ENCODE peak calls at places on chromosomes 3 and 15, in ten cellular contexts. V is CD4-positive, alpha-beta T cell; Y is tibial artery; L is progenitor cell of endocrine pancreas; Z is upper lobe of left lung; X is GM12865; U is stomach; E is GM13976; P is left ventricle myocardium inferior; Q is BJ. H is an unnamed sample.

GRCh38 chr3:98732239-98733054 is 30.7 kb upstream of the ST3GAL6 start:
- DNase-seq in V (no peak), Y (peak; percentile 72), L (peak; percentile 52), Z (peak; percentile 91), X (peak; percentile 75), U (peak; percentile 61), E (peak; percentile 72), P (peak; percentile 61), Q (no peak), H (peak; percentile 64)

GRCh38 chr3:88542916-88543315 is 393.2 kb downstream of the C3orf38 start:
- DNase-seq in V (no peak), Y (no peak), L (no peak), Z (no peak), X (no peak), U (no peak), E (no peak), P (no peak), Q (no peak), H (no peak)

GRCh38 chr15:47887181-47887580 is 169.9 kb downstream of the SEMA6D start:
- DNase-seq in V (no peak), Y (no peak), L (no peak), Z (no peak), X (no peak), U (no peak), E (no peak), P (no peak), Q (no peak), H (no peak)

GRCh38 chr3:12159227-12159601 is 502 bp upstream of the TIMP4 start:
- DNase-seq in V (no peak), Y (no peak), L (no peak), Z (no peak), X (no peak), U (no peak), E (no peak), P (no peak), Q (no peak), H (no peak)

GRCh38 chr3:142226474-142226873 is 1.1 kb upstream of the GK5 start:
- DNase-seq in V (no peak), Y (no peak), L (no peak), Z (no peak), X (no peak), U (no peak), E (no peak), P (no peak), Q (no peak), H (peak; percentile 20)

GRCh38 chr3:46399557-46399956 is 7.3 kb downstream of the CCR5AS start:
- DNase-seq in V (no peak), Y (no peak), L (no peak), Z (no peak), X (no peak), U (no peak), E (no peak), P (no peak), Q (no peak), H (no peak)

GRCh38 chr3:55434789-55435188 is 52.3 kb downstream of the WNT5A start:
- DNase-seq in V (no peak), Y (no peak), L (no peak), Z (no peak), X (peak; percentile 64), U (no peak), E (peak; percentile 18), P (no peak), Q (no peak), H (peak; percentile 20)

GRCh38 chr3:134134698-134135415 is 105.1 kb upstream of the SLCO2A1 start:
- DNase-seq in V (no peak), Y (no peak), L (no peak), Z (peak; percentile 8), X (no peak), U (no peak), E (no peak), P (no peak), Q (no peak), H (no peak)

GRCh38 chr15:64813075-64813474 is 12.4 kb downstream of the PIF1 start:
- DNase-seq in V (no peak), Y (no peak), L (no peak), Z (no peak), X (peak; percentile 87), U (no peak), E (peak; percentile 34), P (no peak), Q (no peak), H (no peak)

GRCh38 chr15:64503197-64503596 is 42.8 kb downstream of the ZNF609 start:
- DNase-seq in V (no peak), Y (no peak), L (no peak), Z (no peak), X (no peak), U (no peak), E (no peak), P (no peak), Q (no peak), H (no peak)

GRCh38 chr3:197795200-197795599 is 4.1 kb downstream of the LRCH3 start:
- DNase-seq in V (no peak), Y (no peak), L (no peak), Z (no peak), X (no peak), U (no peak), E (no peak), P (no peak), Q (no peak), H (no peak)

GRCh38 chr15:31010036-31010435 is 18.6 kb upstream of the MTMR10 start:
- DNase-seq in V (no peak), Y (no peak), L (no peak), Z (no peak), X (no peak), U (no peak), E (no peak), P (no peak), Q (no peak), H (no peak)

GRCh38 chr15:50124557-50125080 is 5.6 kb upstream of the ATP8B4 start:
- DNase-seq in V (no peak), Y (no peak), L (no peak), Z (no peak), X (no peak), U (no peak), E (no peak), P (no peak), Q (no peak), H (no peak)

GRCh38 chr3:128547368-128547987 is 54.5 kb upstream of the GATA2 start:
- DNase-seq in V (no peak), Y (no peak), L (no peak), Z (no peak), X (no peak), U (no peak), E (no peak), P (no peak), Q (peak; percentile 10), H (no peak)

GRCh38 chr15:51076898-51077564 is 17.7 kb downstream of the TNFAIP8L3 start:
- DNase-seq in V (no peak), Y (peak; percentile 74), L (no peak), Z (peak; percentile 90), X (peak; percentile 70), U (peak; percentile 34), E (peak; percentile 70), P (peak; percentile 52), Q (no peak), H (peak; percentile 52)

GRCh38 chr3:52039846-52040245 is 16.5 kb downstream of the DUSP7 start:
- DNase-seq in V (no peak), Y (peak; percentile 82), L (peak; percentile 30), Z (peak; percentile 85), X (no peak), U (peak; percentile 83), E (no peak), P (peak; percentile 81), Q (no peak), H (no peak)

GRCh38 chr3:123406598-123406997 is 42.3 kb downstream of the ADCY5 start:
- DNase-seq in V (no peak), Y (peak; percentile 99), L (no peak), Z (no peak), X (no peak), U (peak; percentile 31), E (no peak), P (peak; percentile 88), Q (no peak), H (no peak)

GRCh38 chr3:79161941-79162340 is 605.9 kb downstream of the ROBO1 start:
- DNase-seq in V (no peak), Y (no peak), L (no peak), Z (no peak), X (no peak), U (no peak), E (no peak), P (no peak), Q (peak; percentile 16), H (no peak)

GRCh38 chr3:79167651-79168416 is 600.0 kb downstream of the ROBO1 start:
- DNase-seq in V (no peak), Y (no peak), L (no peak), Z (no peak), X (no peak), U (no peak), E (no peak), P (no peak), Q (peak; percentile 85), H (no peak)

GRCh38 chr3:79162653-79163052 is 605.1 kb downstream of the ROBO1 start:
- DNase-seq in V (no peak), Y (no peak), L (no peak), Z (no peak), X (no peak), U (no peak), E (no peak), P (no peak), Q (no peak), H (no peak)
- TF ChIP-seq CTCF in V (no peak), Y (no peak), L (no peak), Z (no peak), X (no peak), U (no peak), E (no peak), P (no peak), Q (no peak), H (no peak)

GRCh38 chr15:25438601-25439455 is at the start of gene UBE3A:
- DNase-seq in V (peak; percentile 84), Y (peak; percentile 95), L (peak; percentile 83), Z (peak; percentile 98), X (peak; percentile 97), U (peak; percentile 93), E (peak; percentile 94), P (peak; percentile 92), Q (peak; percentile 60), H (peak; percentile 95)
- TF ChIP-seq CTCF in V (no peak), Y (peak; percentile 23), L (no peak), Z (peak; percentile 19), X (no peak), U (no peak), E (peak; percentile 18), P (peak; percentile 42), Q (peak; percentile 26), H (peak; percentile 46)

GRCh38 chr3:96294143-96294542 is 520.3 kb upstream of the EPHA6 start:
- DNase-seq in V (no peak), Y (no peak), L (no peak), Z (no peak), X (no peak), U (no peak), E (no peak), P (no peak), Q (no peak), H (no peak)
- TF ChIP-seq CTCF in V (no peak), Y (no peak), L (peak; percentile 12), Z (no peak), X (no peak), U (no peak), E (no peak), P (no peak), Q (no peak), H (no peak)

DNA sequence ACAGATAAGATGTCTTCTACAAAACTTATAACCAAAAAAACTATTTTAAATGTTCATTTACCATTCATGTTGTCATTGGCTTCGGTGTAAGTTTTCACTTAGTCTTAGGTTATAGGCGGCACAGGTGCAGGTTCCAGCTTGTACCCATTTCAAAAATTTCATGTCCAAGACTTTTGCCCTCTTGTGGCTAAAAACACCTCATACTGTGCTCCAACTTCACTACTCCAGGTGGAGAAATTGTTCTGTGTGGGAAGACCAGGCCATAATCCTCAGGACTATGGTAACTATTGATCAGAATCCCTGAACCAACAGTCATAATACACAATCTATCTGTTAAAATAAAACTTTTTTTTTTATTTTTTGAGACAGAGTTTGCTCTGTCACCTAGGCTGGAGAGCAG is 95.2 kb upstream of the ATP11B start:
- DNase-seq in V (no peak), Y (no peak), L (no peak), Z (no peak), X (no peak), U (no peak), E (no peak), P (no peak), Q (no peak), H (no peak)
- TF ChIP-seq CTCF in V (no peak), Y (no peak), L (peak; percentile 20), Z (no peak), X (no peak), U (no peak), E (no peak), P (no peak), Q (no peak), H (no peak)